ENCODE peak calls at places on chromosomes 11 and 22, in six cellular contexts. A, P, B, F, C and G are unnamed samples.

GRCh38 chr11:111001986-111002616 is 243.4 kb upstream of the POU2AF2 start:
- DNase-seq in F (no peak), P (peak; percentile 96), A (peak; percentile 74), C (no peak), B (no peak), G (peak; percentile 94)

GRCh38 chr11:64385953-64386704 is 27.2 kb downstream of the RPS6KA4 start:
- DNase-seq in F (no peak), P (peak; percentile 14), C (no peak), B (no peak), A (peak; percentile 83), G (peak; percentile 17)

GRCh38 chr11:9955387-9955786 is 291.5 kb downstream of the SWAP70 start:
- DNase-seq in F (no peak), A (no peak), C (no peak), B (no peak), P (peak; percentile 28), G (no peak)

GRCh38 chr22:36641902-36642640 is 61.5 kb downstream of the CACNG2 start:
- DNase-seq in F (no peak), A (peak; percentile 88), C (no peak), B (no peak), P (peak; percentile 87), G (peak; percentile 22)

GRCh38 chr22:27107824-27108223 is 450.4 kb downstream of the MIAT start:
- DNase-seq in F (peak; percentile 53), A (peak; percentile 94), C (no peak), B (no peak), P (peak; percentile 90), G (peak; percentile 94)

GRCh38 chr11:118851970-118852369 is 31.7 kb upstream of the CXCR5 start:
- DNase-seq in F (no peak), B (no peak), P (no peak), A (no peak), C (no peak), G (no peak)

GRCh38 chr11:112132737-112133136 is 31.2 kb downstream of the IL18 start:
- DNase-seq in B (no peak), A (no peak), C (no peak), P (no peak), F (no peak), G (no peak)

GRCh38 chr22:37742374-37743092 is 45.7 kb downstream of the TRIOBP start:
- DNase-seq in B (no peak), F (no peak), C (no peak), A (peak; percentile 95), P (peak; percentile 93), G (peak; percentile 86)

GRCh38 chr22:41742918-41743317 is 43.6 kb downstream of the MEI1 start:
- DNase-seq in B (no peak), F (no peak), C (no peak), A (no peak), P (no peak), G (no peak)

GRCh38 chr11:99693941-99694492 is 673.3 kb downstream of the CNTN5 start:
- DNase-seq in P (peak; percentile 66), A (peak; percentile 2), C (no peak), F (no peak), B (no peak), G (peak; percentile 96)

GRCh38 chr11:7204778-7205177 is 46.9 kb upstream of the SYT9 start:
- DNase-seq in C (no peak), B (no peak), F (no peak), P (peak; percentile 8), A (peak; percentile 5), G (peak; percentile 61)

GRCh38 chr11:88377151-88377550 is 39.6 kb upstream of the CTSC start:
- DNase-seq in P (no peak), B (no peak), C (no peak), F (no peak), A (no peak), G (no peak)

GRCh38 chr22:38924197-38924952 is 33.0 kb upstream of the APOBEC3A start:
- DNase-seq in F (peak; percentile 72), C (no peak), B (peak; percentile 72), A (peak; percentile 75), P (peak; percentile 79), G (peak; percentile 88)

GRCh38 chr11:65915101-65915820 is 3.6 kb downstream of the C11orf68 start:
- DNase-seq in F (no peak), B (no peak), A (no peak), P (no peak), C (no peak), G (no peak)

GRCh38 chr11:128827494-128827893 is 39.6 kb downstream of the KCNJ1 start:
- DNase-seq in P (no peak), B (no peak), A (no peak), C (no peak), F (no peak), G (no peak)
- H3K4me3 ChIP-seq in P (no peak overlapping the region), B (no peak overlapping the region), A (no peak overlapping the region), C (no peak overlapping the region), F (no peak overlapping the region), G (no peak overlapping the region)

GRCh38 chr22:46571642-46572250 is 34.3 kb upstream of the CELSR1 start:
- DNase-seq in P (no peak), A (no peak), F (no peak), C (no peak), B (peak; percentile 15), G (no peak)

GRCh38 chr22:46568102-46568809 is 30.8 kb upstream of the CELSR1 start:
- DNase-seq in P (no peak), F (peak; percentile 11), A (no peak), B (peak; percentile 30), C (no peak), G (no peak)

GRCh38 chr22:46569055-46569847 is 31.8 kb upstream of the CELSR1 start:
- DNase-seq in C (no peak), A (no peak), P (no peak), F (peak; percentile 9), B (peak; percentile 39), G (no peak)

GRCh38 chr22:46567471-46567870 is 30.1 kb upstream of the CELSR1 start:
- DNase-seq in A (no peak), B (no peak), P (no peak), C (no peak), F (no peak), G (no peak)

GRCh38 chr22:46569848-46570695 is 32.7 kb upstream of the CELSR1 start:
- DNase-seq in C (no peak), P (no peak), B (peak; percentile 39), F (peak; percentile 8), A (no peak), G (no peak)
- TF ChIP-seq CTCF in C (no peak), P (no peak), B (no peak), F (no peak), A (no peak), G (no peak)

GRCh38 chr11:94132152-94132558 is 3.5 kb downstream of the PANX1 start:
- DNase-seq in P (peak; percentile 94), C (peak; percentile 33), F (no peak), B (no peak), A (peak; percentile 92), G (peak; percentile 86)

GRCh38 chr11:94129505-94130335 is 1.1 kb downstream of the PANX1 start:
- DNase-seq in F (no peak), C (peak; percentile 33), A (no peak), P (peak; percentile 36), B (no peak), G (no peak)

GRCh38 chr11:94131363-94132115 is 2.9 kb downstream of the PANX1 start:
- DNase-seq in B (peak; percentile 59), C (peak; percentile 6), A (peak; percentile 56), P (peak; percentile 72), F (no peak), G (peak; percentile 58)

GRCh38 chr11:94128746-94129504 is at the start of gene PANX1:
- DNase-seq in P (peak; percentile 72), A (peak; percentile 91), B (peak; percentile 82), F (peak; percentile 82), C (peak; percentile 85), G (peak; percentile 82)

GRCh38 chr11:94130589-94131362 is 2.1 kb downstream of the PANX1 start:
- DNase-seq in P (peak; percentile 96), F (no peak), B (no peak), C (no peak), A (peak; percentile 64), G (peak; percentile 94)
- H3K4me3 ChIP-seq in P (peak overlapping the region; percentile 85), F (peak overlapping the region; percentile 94), B (peak overlapping the region; percentile 90), C (peak overlapping the region; percentile 92), A (peak overlapping the region; percentile 97), G (peak overlapping the region; percentile 88)

DNA sequence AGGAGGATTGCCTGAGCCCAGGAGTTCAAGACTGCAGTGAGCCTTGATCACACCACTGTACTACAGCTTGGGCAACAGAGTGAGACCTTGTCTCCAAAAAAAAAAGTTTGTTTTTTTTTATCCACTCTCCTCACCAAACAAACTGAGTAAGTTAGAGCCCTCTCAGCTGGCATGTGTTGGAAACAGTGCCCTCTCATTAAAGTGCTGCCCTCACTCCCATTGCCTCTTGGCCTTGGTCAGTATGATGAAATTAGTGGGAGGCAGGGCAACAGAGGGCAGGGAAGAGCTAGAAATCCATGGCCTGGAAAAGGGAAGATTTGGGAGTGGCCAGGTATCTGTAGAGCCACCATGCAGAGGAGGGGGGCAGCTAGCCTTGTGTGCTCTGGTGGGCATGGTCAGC is 28.4 kb downstream of the PIK3IP1 start:
- DNase-seq in B (no peak), C (no peak), F (no peak), A (no peak), P (no peak), G (no peak)
- TF ChIP-seq CTCF in B (no peak), C (no peak), F (no peak), A (no peak), P (no peak), G (no peak)